ENCODE peak calls at places on chromosomes 11 and 22, in eight cellular contexts. One of them, this sample, is unnamed.

GRCh38 chr11:61783717-61784505 is 8.5 kb downstream of the TMEM258 start:
- DNase-seq in A549: no peak
- DNase-seq in stimulated activated CD8-positive, alpha-beta memory T cell treated with anti-CD3 and anti-CD28 coated beads, Interleukin-7, amount 100 ng/mL, for 1 hour: no peak
- DNase-seq in brain microvascular endothelial cell: peak
- DNase-seq in tibial artery: no peak
- DNase-seq in A172: no peak
- DNase-seq in activated CD8-positive, alpha-beta memory T cell treated with anti-CD3 and anti-CD28 coated beads for 4 hours: no peak
- DNase-seq in iPS-NIHi11: no peak
- DNase-seq in this sample: no peak

GRCh38 chr22:31579835-31580242 is 82.2 kb downstream of the PISD start:
- DNase-seq in A549: no peak
- DNase-seq in brain microvascular endothelial cell: no peak
- DNase-seq in A172: no peak
- DNase-seq in activated CD8-positive, alpha-beta memory T cell treated with anti-CD3 and anti-CD28 coated beads for 4 hours: no peak
- DNase-seq in tibial artery: no peak
- DNase-seq in iPS-NIHi11: no peak
- DNase-seq in stimulated activated CD8-positive, alpha-beta memory T cell treated with anti-CD3 and anti-CD28 coated beads, Interleukin-7, amount 100 ng/mL, for 1 hour: no peak
- DNase-seq in this sample: no peak

GRCh38 chr11:91158297-91158696 is 935.4 kb upstream of the CHORDC1 start:
- DNase-seq in tibial artery: no peak
- DNase-seq in iPS-NIHi11: no peak
- DNase-seq in A172: no peak
- DNase-seq in activated CD8-positive, alpha-beta memory T cell treated with anti-CD3 and anti-CD28 coated beads for 4 hours: no peak
- DNase-seq in brain microvascular endothelial cell: no peak
- DNase-seq in A549: no peak
- DNase-seq in stimulated activated CD8-positive, alpha-beta memory T cell treated with anti-CD3 and anti-CD28 coated beads, Interleukin-7, amount 100 ng/mL, for 1 hour: no peak
- DNase-seq in this sample: no peak

GRCh38 chr22:43002198-43002577 is 12.8 kb downstream of the PACSIN2 start:
- DNase-seq in tibial artery: no peak
- DNase-seq in A549: no peak
- DNase-seq in brain microvascular endothelial cell: peak
- DNase-seq in stimulated activated CD8-positive, alpha-beta memory T cell treated with anti-CD3 and anti-CD28 coated beads, Interleukin-7, amount 100 ng/mL, for 1 hour: no peak
- DNase-seq in A172: peak
- DNase-seq in activated CD8-positive, alpha-beta memory T cell treated with anti-CD3 and anti-CD28 coated beads for 4 hours: no peak
- DNase-seq in iPS-NIHi11: no peak
- DNase-seq in this sample: no peak

GRCh38 chr11:74487875-74488274 is 5.6 kb downstream of the LIPT2 start:
- DNase-seq in iPS-NIHi11: no peak
- DNase-seq in stimulated activated CD8-positive, alpha-beta memory T cell treated with anti-CD3 and anti-CD28 coated beads, Interleukin-7, amount 100 ng/mL, for 1 hour: no peak
- DNase-seq in tibial artery: no peak
- DNase-seq in activated CD8-positive, alpha-beta memory T cell treated with anti-CD3 and anti-CD28 coated beads for 4 hours: no peak
- DNase-seq in A549: no peak
- DNase-seq in A172: no peak
- DNase-seq in brain microvascular endothelial cell: no peak
- DNase-seq in this sample: no peak

GRCh38 chr11:16669799-16670415 is 68.5 kb upstream of the C11orf58 start:
- DNase-seq in iPS-NIHi11: peak
- DNase-seq in brain microvascular endothelial cell: peak
- DNase-seq in activated CD8-positive, alpha-beta memory T cell treated with anti-CD3 and anti-CD28 coated beads for 4 hours: no peak
- DNase-seq in A549: peak
- DNase-seq in tibial artery: no peak
- DNase-seq in stimulated activated CD8-positive, alpha-beta memory T cell treated with anti-CD3 and anti-CD28 coated beads, Interleukin-7, amount 100 ng/mL, for 1 hour: no peak
- DNase-seq in A172: peak
- DNase-seq in this sample: no peak

GRCh38 chr11:84899134-84899533 is 728.0 kb downstream of the DLG2 start:
- DNase-seq in stimulated activated CD8-positive, alpha-beta memory T cell treated with anti-CD3 and anti-CD28 coated beads, Interleukin-7, amount 100 ng/mL, for 1 hour: no peak
- DNase-seq in A172: no peak
- DNase-seq in iPS-NIHi11: no peak
- DNase-seq in brain microvascular endothelial cell: no peak
- DNase-seq in A549: no peak
- DNase-seq in activated CD8-positive, alpha-beta memory T cell treated with anti-CD3 and anti-CD28 coated beads for 4 hours: no peak
- DNase-seq in tibial artery: no peak
- DNase-seq in this sample: no peak

GRCh38 chr22:38454011-38454360 is 1.0 kb downstream of the KCNJ4 start:
- DNase-seq in A172: no peak
- DNase-seq in iPS-NIHi11: no peak
- DNase-seq in A549: no peak
- DNase-seq in tibial artery: no peak
- DNase-seq in activated CD8-positive, alpha-beta memory T cell treated with anti-CD3 and anti-CD28 coated beads for 4 hours: no peak
- DNase-seq in stimulated activated CD8-positive, alpha-beta memory T cell treated with anti-CD3 and anti-CD28 coated beads, Interleukin-7, amount 100 ng/mL, for 1 hour: no peak
- DNase-seq in brain microvascular endothelial cell: no peak
- DNase-seq in this sample: no peak

GRCh38 chr22:44020981-44021380 is 3.1 kb upstream of the PARVB start:
- DNase-seq in A172: peak
- DNase-seq in brain microvascular endothelial cell: no peak
- DNase-seq in stimulated activated CD8-positive, alpha-beta memory T cell treated with anti-CD3 and anti-CD28 coated beads, Interleukin-7, amount 100 ng/mL, for 1 hour: no peak
- DNase-seq in iPS-NIHi11: no peak
- DNase-seq in activated CD8-positive, alpha-beta memory T cell treated with anti-CD3 and anti-CD28 coated beads for 4 hours: no peak
- DNase-seq in A549: no peak
- DNase-seq in tibial artery: no peak
- DNase-seq in this sample: no peak

GRCh38 chr11:124331873-124332272 is 11.9 kb upstream of the OR8D2 start:
- DNase-seq in brain microvascular endothelial cell: no peak
- DNase-seq in iPS-NIHi11: no peak
- DNase-seq in A172: no peak
- DNase-seq in tibial artery: no peak
- DNase-seq in A549: no peak
- DNase-seq in activated CD8-positive, alpha-beta memory T cell treated with anti-CD3 and anti-CD28 coated beads for 4 hours: no peak
- DNase-seq in stimulated activated CD8-positive, alpha-beta memory T cell treated with anti-CD3 and anti-CD28 coated beads, Interleukin-7, amount 100 ng/mL, for 1 hour: no peak
- DNase-seq in this sample: no peak

GRCh38 chr22:48701296-48702030 is 1126.2 kb downstream of the BRD1 start:
- DNase-seq in brain microvascular endothelial cell: no peak
- DNase-seq in tibial artery: no peak
- DNase-seq in A172: no peak
- DNase-seq in iPS-NIHi11: no peak
- DNase-seq in stimulated activated CD8-positive, alpha-beta memory T cell treated with anti-CD3 and anti-CD28 coated beads, Interleukin-7, amount 100 ng/mL, for 1 hour: no peak
- DNase-seq in A549: no peak
- DNase-seq in activated CD8-positive, alpha-beta memory T cell treated with anti-CD3 and anti-CD28 coated beads for 4 hours: no peak
- DNase-seq in this sample: no peak

GRCh38 chr11:115135936-115136335 is 368.3 kb downstream of the CADM1 start:
- DNase-seq in stimulated activated CD8-positive, alpha-beta memory T cell treated with anti-CD3 and anti-CD28 coated beads, Interleukin-7, amount 100 ng/mL, for 1 hour: no peak
- DNase-seq in A172: no peak
- DNase-seq in brain microvascular endothelial cell: no peak
- DNase-seq in activated CD8-positive, alpha-beta memory T cell treated with anti-CD3 and anti-CD28 coated beads for 4 hours: no peak
- DNase-seq in iPS-NIHi11: no peak
- DNase-seq in A549: no peak
- DNase-seq in tibial artery: no peak
- DNase-seq in this sample: no peak

GRCh38 chr22:36134167-36134566 is 26.4 kb downstream of the APOL3 start:
- DNase-seq in stimulated activated CD8-positive, alpha-beta memory T cell treated with anti-CD3 and anti-CD28 coated beads, Interleukin-7, amount 100 ng/mL, for 1 hour: no peak
- DNase-seq in A549: no peak
- DNase-seq in iPS-NIHi11: no peak
- DNase-seq in activated CD8-positive, alpha-beta memory T cell treated with anti-CD3 and anti-CD28 coated beads for 4 hours: no peak
- DNase-seq in brain microvascular endothelial cell: no peak
- DNase-seq in A172: no peak
- DNase-seq in tibial artery: no peak
- DNase-seq in this sample: no peak

GRCh38 chr11:69074786-69075185 is 26.1 kb downstream of the TPCN2 start:
- DNase-seq in stimulated activated CD8-positive, alpha-beta memory T cell treated with anti-CD3 and anti-CD28 coated beads, Interleukin-7, amount 100 ng/mL, for 1 hour: no peak
- DNase-seq in A172: no peak
- DNase-seq in brain microvascular endothelial cell: no peak
- DNase-seq in iPS-NIHi11: no peak
- DNase-seq in tibial artery: no peak
- DNase-seq in activated CD8-positive, alpha-beta memory T cell treated with anti-CD3 and anti-CD28 coated beads for 4 hours: no peak
- DNase-seq in A549: no peak
- DNase-seq in this sample: no peak

GRCh38 chr11:117160826-117161225 is 16.7 kb downstream of the PAFAH1B2 start:
- DNase-seq in brain microvascular endothelial cell: no peak
- DNase-seq in A172: no peak
- DNase-seq in iPS-NIHi11: no peak
- DNase-seq in activated CD8-positive, alpha-beta memory T cell treated with anti-CD3 and anti-CD28 coated beads for 4 hours: no peak
- DNase-seq in stimulated activated CD8-positive, alpha-beta memory T cell treated with anti-CD3 and anti-CD28 coated beads, Interleukin-7, amount 100 ng/mL, for 1 hour: no peak
- DNase-seq in tibial artery: no peak
- DNase-seq in A549: no peak
- DNase-seq in this sample: no peak

GRCh38 chr22:27419473-27419872 is 382.1 kb downstream of the MN1 start:
- DNase-seq in tibial artery: no peak
- DNase-seq in A172: peak
- DNase-seq in stimulated activated CD8-positive, alpha-beta memory T cell treated with anti-CD3 and anti-CD28 coated beads, Interleukin-7, amount 100 ng/mL, for 1 hour: no peak
- DNase-seq in iPS-NIHi11: no peak
- DNase-seq in brain microvascular endothelial cell: peak
- DNase-seq in A549: no peak
- DNase-seq in activated CD8-positive, alpha-beta memory T cell treated with anti-CD3 and anti-CD28 coated beads for 4 hours: no peak
- DNase-seq in this sample: no peak

GRCh38 chr11:17765381-17766359 is 31.1 kb downstream of the KCNC1 start:
- DNase-seq in tibial artery: no peak
- DNase-seq in stimulated activated CD8-positive, alpha-beta memory T cell treated with anti-CD3 and anti-CD28 coated beads, Interleukin-7, amount 100 ng/mL, for 1 hour: no peak
- DNase-seq in activated CD8-positive, alpha-beta memory T cell treated with anti-CD3 and anti-CD28 coated beads for 4 hours: no peak
- DNase-seq in A549: no peak
- DNase-seq in A172: no peak
- DNase-seq in brain microvascular endothelial cell: no peak
- DNase-seq in iPS-NIHi11: peak
- DNase-seq in this sample: peak

GRCh38 chr11:75082601-75083216 is 14.0 kb downstream of the OR2AT4 start:
- DNase-seq in brain microvascular endothelial cell: no peak
- DNase-seq in A172: no peak
- DNase-seq in iPS-NIHi11: no peak
- DNase-seq in A549: no peak
- DNase-seq in stimulated activated CD8-positive, alpha-beta memory T cell treated with anti-CD3 and anti-CD28 coated beads, Interleukin-7, amount 100 ng/mL, for 1 hour: no peak
- DNase-seq in activated CD8-positive, alpha-beta memory T cell treated with anti-CD3 and anti-CD28 coated beads for 4 hours: no peak
- DNase-seq in tibial artery: no peak
- DNase-seq in this sample: no peak

GRCh38 chr11:67563354-67564114 is 20.1 kb upstream of the GSTP1 start:
- DNase-seq in A172: peak
- DNase-seq in brain microvascular endothelial cell: peak
- DNase-seq in tibial artery: peak
- DNase-seq in stimulated activated CD8-positive, alpha-beta memory T cell treated with anti-CD3 and anti-CD28 coated beads, Interleukin-7, amount 100 ng/mL, for 1 hour: no peak
- DNase-seq in activated CD8-positive, alpha-beta memory T cell treated with anti-CD3 and anti-CD28 coated beads for 4 hours: no peak
- DNase-seq in A549: no peak
- DNase-seq in iPS-NIHi11: peak
- DNase-seq in this sample: no peak

GRCh38 chr22:37659066-37659896 is 758 bp downstream of the PDXP start:
- DNase-seq in A172: no peak
- DNase-seq in activated CD8-positive, alpha-beta memory T cell treated with anti-CD3 and anti-CD28 coated beads for 4 hours: no peak
- DNase-seq in stimulated activated CD8-positive, alpha-beta memory T cell treated with anti-CD3 and anti-CD28 coated beads, Interleukin-7, amount 100 ng/mL, for 1 hour: no peak
- DNase-seq in tibial artery: no peak
- DNase-seq in iPS-NIHi11: no peak
- DNase-seq in A549: no peak
- DNase-seq in brain microvascular endothelial cell: no peak
- DNase-seq in this sample: no peak

GRCh38 chr11:69950120-69950519 is 128.0 kb upstream of the ANO1 start:
- DNase-seq in stimulated activated CD8-positive, alpha-beta memory T cell treated with anti-CD3 and anti-CD28 coated beads, Interleukin-7, amount 100 ng/mL, for 1 hour: no peak
- DNase-seq in tibial artery: no peak
- DNase-seq in A549: peak
- DNase-seq in iPS-NIHi11: peak
- DNase-seq in brain microvascular endothelial cell: peak
- DNase-seq in activated CD8-positive, alpha-beta memory T cell treated with anti-CD3 and anti-CD28 coated beads for 4 hours: no peak
- DNase-seq in A172: peak
- DNase-seq in this sample: no peak

GRCh38 chr11:69010964-69011623 is 2.0 kb downstream of the MRGPRF start:
- DNase-seq in A172: peak
- DNase-seq in tibial artery: peak
- DNase-seq in stimulated activated CD8-positive, alpha-beta memory T cell treated with anti-CD3 and anti-CD28 coated beads, Interleukin-7, amount 100 ng/mL, for 1 hour: no peak
- DNase-seq in iPS-NIHi11: peak
- DNase-seq in activated CD8-positive, alpha-beta memory T cell treated with anti-CD3 and anti-CD28 coated beads for 4 hours: no peak
- DNase-seq in A549: no peak
- DNase-seq in brain microvascular endothelial cell: peak
- DNase-seq in this sample: peak

GRCh38 chr11:69094111-69094914 is 45.6 kb downstream of the TPCN2 start:
- DNase-seq in stimulated activated CD8-positive, alpha-beta memory T cell treated with anti-CD3 and anti-CD28 coated beads, Interleukin-7, amount 100 ng/mL, for 1 hour: no peak
- DNase-seq in A549: no peak
- DNase-seq in activated CD8-positive, alpha-beta memory T cell treated with anti-CD3 and anti-CD28 coated beads for 4 hours: no peak
- DNase-seq in tibial artery: no peak
- DNase-seq in iPS-NIHi11: peak
- DNase-seq in brain microvascular endothelial cell: no peak
- DNase-seq in A172: no peak
- DNase-seq in this sample: no peak

GRCh38 chr22:44698531-44699421 is 3.2 kb upstream of the PRR5 start:
- DNase-seq in brain microvascular endothelial cell: peak
- DNase-seq in A549: no peak
- DNase-seq in activated CD8-positive, alpha-beta memory T cell treated with anti-CD3 and anti-CD28 coated beads for 4 hours: no peak
- DNase-seq in tibial artery: no peak
- DNase-seq in stimulated activated CD8-positive, alpha-beta memory T cell treated with anti-CD3 and anti-CD28 coated beads, Interleukin-7, amount 100 ng/mL, for 1 hour: no peak
- DNase-seq in A172: peak
- DNase-seq in iPS-NIHi11: peak
- DNase-seq in this sample: no peak

GRCh38 chr11:78203184-78203583 is 14.5 kb downstream of the USP35 start:
- DNase-seq in iPS-NIHi11: no peak
- DNase-seq in A172: no peak
- DNase-seq in A549: no peak
- DNase-seq in tibial artery: no peak
- DNase-seq in activated CD8-positive, alpha-beta memory T cell treated with anti-CD3 and anti-CD28 coated beads for 4 hours: no peak
- DNase-seq in stimulated activated CD8-positive, alpha-beta memory T cell treated with anti-CD3 and anti-CD28 coated beads, Interleukin-7, amount 100 ng/mL, for 1 hour: peak
- DNase-seq in brain microvascular endothelial cell: no peak
- DNase-seq in this sample: no peak

GRCh38 chr11:130766650-130767297 is 149.5 kb downstream of the SNX19 start:
- DNase-seq in iPS-NIHi11: no peak
- DNase-seq in tibial artery: no peak
- DNase-seq in activated CD8-positive, alpha-beta memory T cell treated with anti-CD3 and anti-CD28 coated beads for 4 hours: no peak
- DNase-seq in brain microvascular endothelial cell: no peak
- DNase-seq in A172: no peak
- DNase-seq in A549: no peak
- DNase-seq in stimulated activated CD8-positive, alpha-beta memory T cell treated with anti-CD3 and anti-CD28 coated beads, Interleukin-7, amount 100 ng/mL, for 1 hour: no peak
- DNase-seq in this sample: no peak

GRCh38 chr11:40190294-40190693 is 1269.2 kb downstream of the LRRC4C start:
- DNase-seq in iPS-NIHi11: no peak
- DNase-seq in tibial artery: no peak
- DNase-seq in brain microvascular endothelial cell: no peak
- DNase-seq in activated CD8-positive, alpha-beta memory T cell treated with anti-CD3 and anti-CD28 coated beads for 4 hours: no peak
- DNase-seq in A549: no peak
- DNase-seq in stimulated activated CD8-positive, alpha-beta memory T cell treated with anti-CD3 and anti-CD28 coated beads, Interleukin-7, amount 100 ng/mL, for 1 hour: no peak
- DNase-seq in A172: no peak
- DNase-seq in this sample: peak

GRCh38 chr11:132944557-132944920 is 587.8 kb downstream of the OPCML start:
- DNase-seq in brain microvascular endothelial cell: no peak
- DNase-seq in activated CD8-positive, alpha-beta memory T cell treated with anti-CD3 and anti-CD28 coated beads for 4 hours: no peak
- DNase-seq in iPS-NIHi11: peak
- DNase-seq in A549: no peak
- DNase-seq in tibial artery: no peak
- DNase-seq in A172: no peak
- DNase-seq in stimulated activated CD8-positive, alpha-beta memory T cell treated with anti-CD3 and anti-CD28 coated beads, Interleukin-7, amount 100 ng/mL, for 1 hour: no peak
- DNase-seq in this sample: no peak

GRCh38 chr11:65852508-65853248 is 5.3 kb downstream of the CFL1 start:
- DNase-seq in tibial artery: no peak
- DNase-seq in A549: no peak
- DNase-seq in A172: no peak
- DNase-seq in iPS-NIHi11: no peak
- DNase-seq in activated CD8-positive, alpha-beta memory T cell treated with anti-CD3 and anti-CD28 coated beads for 4 hours: no peak
- DNase-seq in stimulated activated CD8-positive, alpha-beta memory T cell treated with anti-CD3 and anti-CD28 coated beads, Interleukin-7, amount 100 ng/mL, for 1 hour: no peak
- DNase-seq in brain microvascular endothelial cell: no peak
- DNase-seq in this sample: peak

GRCh38 chr11:468493-468892 is 18.4 kb downstream of the PTDSS2 start:
- DNase-seq in tibial artery: no peak
- DNase-seq in activated CD8-positive, alpha-beta memory T cell treated with anti-CD3 and anti-CD28 coated beads for 4 hours: no peak
- DNase-seq in iPS-NIHi11: no peak
- DNase-seq in A549: no peak
- DNase-seq in brain microvascular endothelial cell: no peak
- DNase-seq in stimulated activated CD8-positive, alpha-beta memory T cell treated with anti-CD3 and anti-CD28 coated beads, Interleukin-7, amount 100 ng/mL, for 1 hour: no peak
- DNase-seq in A172: no peak
- DNase-seq in this sample: no peak

GRCh38 chr11:38252620-38253019 is 1654.6 kb upstream of the RAG2 start:
- DNase-seq in A172: no peak
- DNase-seq in A549: no peak
- DNase-seq in activated CD8-positive, alpha-beta memory T cell treated with anti-CD3 and anti-CD28 coated beads for 4 hours: no peak
- DNase-seq in brain microvascular endothelial cell: peak
- DNase-seq in stimulated activated CD8-positive, alpha-beta memory T cell treated with anti-CD3 and anti-CD28 coated beads, Interleukin-7, amount 100 ng/mL, for 1 hour: no peak
- DNase-seq in tibial artery: no peak
- DNase-seq in iPS-NIHi11: no peak
- DNase-seq in this sample: no peak

GRCh38 chr11:34427171-34427805 is 11.4 kb upstream of the CAT start:
- DNase-seq in A172: peak
- DNase-seq in tibial artery: no peak
- DNase-seq in activated CD8-positive, alpha-beta memory T cell treated with anti-CD3 and anti-CD28 coated beads for 4 hours: no peak
- DNase-seq in A549: peak
- DNase-seq in stimulated activated CD8-positive, alpha-beta memory T cell treated with anti-CD3 and anti-CD28 coated beads, Interleukin-7, amount 100 ng/mL, for 1 hour: no peak
- DNase-seq in brain microvascular endothelial cell: peak
- DNase-seq in iPS-NIHi11: no peak
- DNase-seq in this sample: no peak

GRCh38 chr22:35940166-35940565 is 88.5 kb downstream of the RBFOX2 start:
- DNase-seq in stimulated activated CD8-positive, alpha-beta memory T cell treated with anti-CD3 and anti-CD28 coated beads, Interleukin-7, amount 100 ng/mL, for 1 hour: no peak
- DNase-seq in activated CD8-positive, alpha-beta memory T cell treated with anti-CD3 and anti-CD28 coated beads for 4 hours: no peak
- DNase-seq in A549: no peak
- DNase-seq in iPS-NIHi11: no peak
- DNase-seq in A172: no peak
- DNase-seq in tibial artery: no peak
- DNase-seq in brain microvascular endothelial cell: no peak
- DNase-seq in this sample: no peak

GRCh38 chr11:37450613-37451012 is 852.6 kb upstream of the RAG2 start:
- DNase-seq in stimulated activated CD8-positive, alpha-beta memory T cell treated with anti-CD3 and anti-CD28 coated beads, Interleukin-7, amount 100 ng/mL, for 1 hour: no peak
- DNase-seq in iPS-NIHi11: no peak
- DNase-seq in tibial artery: no peak
- DNase-seq in A549: no peak
- DNase-seq in activated CD8-positive, alpha-beta memory T cell treated with anti-CD3 and anti-CD28 coated beads for 4 hours: no peak
- DNase-seq in brain microvascular endothelial cell: no peak
- DNase-seq in A172: no peak
- DNase-seq in this sample: no peak